ENCODE peak calls at places on chromosomes 5 and 9, in four cellular contexts. M is BE2C, R is tibial artery, P is pancreas. E is an unnamed sample.
A peak's percentile ranks its signal among the peaks of the same experiment; 100 is the strongest.

GRCh38 chr9:23380821-23381220 is 445.2 kb downstream of the ELAVL2 start:
- DNase-seq in M (no peak), P (no peak), R (no peak), E (no peak)

GRCh38 chr9:125142560-125143376 is 560 bp downstream of the SCAI start:
- DNase-seq in M (no peak), P (no peak), R (no peak), E (no peak)

GRCh38 chr5:106397700-106398099 is 1273.0 kb downstream of the EFNA5 start:
- DNase-seq in R (no peak), P (no peak), M (no peak), E (no peak)

GRCh38 chr9:79969866-79970265 is 398.1 kb downstream of the TLE4 start:
- DNase-seq in P (no peak), R (no peak), M (no peak), E (no peak)

GRCh38 chr9:93127395-93127911 is 6.6 kb downstream of the NINJ1 start:
- DNase-seq in M (no peak), P (peak; percentile 32), R (peak; percentile 68), E (no peak)

GRCh38 chr5:35115920-35116319 is 68.2 kb upstream of the AGXT2 start:
- DNase-seq in R (no peak), P (no peak), M (no peak), E (no peak)

GRCh38 chr9:19922476-19923118 is 133.8 kb upstream of the SLC24A2 start:
- DNase-seq in R (no peak), P (no peak), M (peak; percentile 25), E (peak; percentile 28)

GRCh38 chr5:12679731-12680130 is 775.5 kb upstream of the CTNND2 start:
- DNase-seq in R (no peak), P (no peak), M (no peak), E (no peak)

GRCh38 chr5:73031839-73032238 is 76.0 kb downstream of the FCHO2 start:
- DNase-seq in R (no peak), P (peak; percentile 48), M (peak; percentile 26), E (no peak)

GRCh38 chr9:123772374-123772773 is 157.6 kb downstream of the DENND1A start:
- DNase-seq in P (no peak), R (no peak), M (no peak), E (no peak)

GRCh38 chr5:61313960-61314681 is 17.9 kb upstream of the ZSWIM6 start:
- DNase-seq in R (peak; percentile 71), M (peak; percentile 31), P (no peak), E (no peak)

GRCh38 chr5:115378754-115379153 is 82.3 kb upstream of the CCDC112 start:
- DNase-seq in P (no peak), M (no peak), R (no peak), E (no peak)

GRCh38 chr5:88729476-88730182 is 153.4 kb downstream of the MEF2C start:
- DNase-seq in P (peak; percentile 17), M (peak; percentile 57), R (peak; percentile 73), E (peak; percentile 60)

GRCh38 chr9:23630488-23630887 is 195.6 kb downstream of the ELAVL2 start:
- DNase-seq in R (no peak), M (no peak), P (no peak), E (no peak)

GRCh38 chr5:16178745-16179372 is 732 bp downstream of the MARCHF11 start:
- DNase-seq in M (peak; percentile 72), P (peak; percentile 85), R (peak; percentile 67), E (peak; percentile 98)

GRCh38 chr9:113675475-113675941 is 200.6 kb upstream of the ZNF618 start:
- DNase-seq in R (peak; percentile 87), M (no peak), P (peak; percentile 53), E (no peak)

GRCh38 chr9:124264812-124265211 is 7.1 kb downstream of the NEK6 start:
- DNase-seq in P (no peak), M (no peak), R (no peak), E (no peak)

GRCh38 chr9:127081250-127082185 is 40.9 kb downstream of the ANGPTL2 start:
- DNase-seq in M (no peak), P (no peak), R (no peak), E (no peak)

GRCh38 chr9:32558408-32558914 is 6.1 kb upstream of the TOPORS start:
- DNase-seq in R (no peak), P (no peak), M (no peak), E (no peak)

DNA sequence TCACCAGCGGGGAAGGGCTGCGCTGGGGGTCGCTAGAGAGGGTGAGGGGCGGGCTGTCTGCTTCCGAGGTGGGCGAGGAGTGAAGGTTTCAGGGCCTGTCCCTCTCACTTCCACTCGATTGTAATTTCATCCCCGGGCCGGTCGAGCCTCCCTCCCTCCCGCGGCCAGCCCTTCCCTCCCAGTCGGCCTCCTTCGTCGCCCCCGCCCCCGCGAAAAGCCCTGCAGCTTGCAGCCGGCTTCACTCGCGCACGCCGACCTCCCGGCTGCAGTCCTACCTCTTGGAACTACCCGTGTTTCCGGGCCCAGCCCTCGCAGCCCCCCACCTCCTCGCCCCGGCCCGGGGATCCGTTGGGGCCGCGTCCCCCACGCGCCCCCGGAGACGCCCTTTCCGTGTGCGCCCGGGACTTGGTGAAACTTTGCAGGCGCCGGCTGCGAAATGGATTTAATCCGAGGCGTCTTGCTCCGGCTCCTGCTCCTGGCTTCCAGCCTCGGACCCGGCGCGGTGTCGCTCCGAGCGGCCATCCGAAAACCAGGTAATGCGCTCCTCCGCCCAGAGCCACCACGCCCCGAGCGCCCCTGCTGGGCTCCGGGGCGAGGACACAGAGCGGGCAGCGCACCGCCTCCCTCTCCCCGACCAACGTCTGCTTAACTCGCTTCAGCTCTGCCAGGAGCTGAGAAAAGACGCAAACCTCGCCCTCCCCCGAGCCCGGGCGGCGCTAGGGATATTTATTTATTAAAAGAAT is at the start of gene EGFLAM:
- DNase-seq in M (peak; percentile 75), R (no peak), P (peak; percentile 31), E (peak; percentile 87)
- TF ChIP-seq CTCF in M (peak; percentile 60), R (no peak), P (no peak), E (peak; percentile 39)

GRCh38 chr5:32585446-32586250 is at the start of gene SUB1:
- DNase-seq in R (peak; percentile 95), P (peak; percentile 92), M (peak; percentile 96), E (peak; percentile 95)
- TF ChIP-seq CTCF in R (no peak), P (no peak), M (no peak), E (no peak)

DNA sequence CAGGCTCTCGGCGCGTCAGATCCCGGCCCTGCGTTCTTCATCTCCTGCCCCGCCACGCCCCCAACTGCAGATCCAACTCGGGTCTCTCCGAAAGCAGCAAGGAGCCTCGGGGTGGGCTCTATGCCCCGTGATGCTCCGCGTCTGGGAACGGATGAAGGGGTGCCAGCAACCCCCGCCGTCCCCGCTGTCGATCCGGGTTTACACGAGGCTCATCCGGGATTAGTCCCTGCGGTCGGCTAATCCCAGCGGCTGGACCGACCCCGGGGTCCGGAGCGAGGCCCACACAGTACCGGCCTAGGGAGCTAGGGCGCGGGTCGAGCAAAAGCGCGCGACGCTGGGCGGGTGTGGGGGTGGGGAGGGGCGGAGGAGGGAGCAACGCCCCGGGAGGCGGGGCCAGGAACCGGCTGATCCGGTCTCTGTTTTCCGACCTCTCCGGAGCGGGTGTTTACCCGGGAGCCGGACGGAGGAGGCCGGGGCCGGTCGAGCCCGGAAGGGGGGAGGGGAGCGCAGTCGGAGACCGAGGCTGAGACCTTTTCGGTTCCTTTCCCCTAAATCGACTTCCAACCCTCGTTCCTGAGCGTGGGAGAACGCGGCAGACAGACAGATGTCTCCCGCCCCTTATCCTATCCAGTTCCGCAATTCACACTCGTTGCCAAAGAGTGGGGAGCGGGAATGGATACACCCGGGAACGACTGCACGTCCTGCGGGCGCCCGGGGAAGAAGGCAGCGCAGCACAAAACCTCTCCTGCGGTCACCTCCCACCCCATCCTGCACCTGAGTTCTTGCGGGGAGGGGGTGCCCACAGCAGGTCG is 28.6 kb downstream of the PCDH1 start:
- DNase-seq in P (peak; percentile 98), M (peak; percentile 86), R (peak; percentile 94), E (peak; percentile 83)
- TF ChIP-seq CTCF in P (no peak), M (no peak), R (no peak), E (no peak)

GRCh38 chr9:68808481-68808880 is 103.4 kb downstream of the PIP5K1B start:
- DNase-seq in M (no peak), P (no peak), R (no peak), E (no peak)

GRCh38 chr9:68804911-68805889 is 100.2 kb downstream of the PIP5K1B start:
- DNase-seq in M (no peak), R (no peak), P (no peak), E (no peak)

GRCh38 chr9:68802525-68803015 is 97.5 kb downstream of the PIP5K1B start:
- DNase-seq in R (no peak), M (no peak), P (no peak), E (no peak)

GRCh38 chr9:68800836-68801235 is 95.8 kb downstream of the PIP5K1B start:
- DNase-seq in M (no peak), R (no peak), P (no peak), E (no peak)

GRCh38 chr9:68805890-68806517 is 101.0 kb downstream of the PIP5K1B start:
- DNase-seq in P (no peak), R (no peak), M (no peak), E (no peak)
- TF ChIP-seq CTCF in P (no peak), R (no peak), M (no peak), E (no peak)

GRCh38 chr9:91445135-91445534 is 21.5 kb upstream of the NFIL3 start:
- DNase-seq in R (no peak), M (no peak), P (no peak), E (no peak)
- TF ChIP-seq CTCF in R (no peak), M (no peak), P (no peak), E (no peak)

GRCh38 chr5:21173526-21173925 is 1185.5 kb upstream of the CDH18 start:
- DNase-seq in R (no peak), M (no peak), P (no peak), E (no peak)
- TF ChIP-seq CTCF in R (no peak), M (no peak), P (no peak), E (no peak)